ENCODE peak calls at places on chromosome 12, in five cellular contexts. Z is GM12865; F is stimulated activated CD8-positive, alpha-beta memory T cell treated with anti-CD3 and anti-CD28 coated beads, Interleukin-4, amount 100 ng/mL, for 4 hours; C is SK-N-SH; S is cardiac fibroblast. R is an unnamed sample.

GRCh38 chr12:46585854-46586621 is 213.5 kb upstream of the SLC38A2 start:
- DNase-seq in Z (peak; percentile 71), F (no peak), S (peak; percentile 84), C (no peak), R (peak; percentile 35)

GRCh38 chr12:123900898-123901376 is 71.7 kb downstream of the CCDC92 start:
- DNase-seq in F (no peak), C (no peak), S (no peak), Z (no peak), R (no peak)

GRCh38 chr12:131578828-131579227 is 132.1 kb upstream of the SFSWAP start:
- DNase-seq in S (no peak), Z (no peak), F (no peak), C (no peak), R (no peak)

GRCh38 chr12:46559311-46559710 is 186.7 kb upstream of the SLC38A2 start:
- DNase-seq in C (no peak), S (peak; percentile 37), F (no peak), Z (no peak), R (peak; percentile 96)

GRCh38 chr12:14367097-14367661 is 1.7 kb downstream of the ATF7IP start:
- DNase-seq in F (no peak), Z (peak; percentile 86), C (no peak), S (peak; percentile 74), R (peak; percentile 11)

GRCh38 chr12:68958337-68958736 is 25.4 kb upstream of the CPM start:
- DNase-seq in Z (peak; percentile 57), S (no peak), F (no peak), C (no peak), R (no peak)

GRCh38 chr12:42326466-42327226 is 679 bp downstream of the PPHLN1 start:
- DNase-seq in C (peak; percentile 32), S (peak; percentile 34), Z (peak; percentile 28), F (no peak), R (peak; percentile 17)

GRCh38 chr12:66119229-66119869 is 11.2 kb downstream of the LLPH start:
- DNase-seq in F (no peak), S (peak; percentile 33), C (no peak), Z (no peak), R (peak; percentile 37)

GRCh38 chr12:22529281-22530060 is 14.9 kb downstream of the C2CD5 start:
- DNase-seq in F (no peak), S (peak; percentile 71), Z (peak; percentile 29), C (peak; percentile 11), R (no peak)

GRCh38 chr12:27733052-27733656 is 22.5 kb downstream of the MRPS35 start:
- DNase-seq in F (no peak), Z (peak; percentile 56), S (peak; percentile 66), C (peak; percentile 55), R (peak; percentile 25)

GRCh38 chr12:105257321-105257728 is 21.4 kb upstream of the APPL2 start:
- DNase-seq in F (no peak), Z (no peak), C (no peak), S (peak; percentile 81), R (peak; percentile 56)

GRCh38 chr12:4595881-4596280 is 33.9 kb downstream of the DYRK4 start:
- DNase-seq in C (no peak), Z (no peak), S (no peak), F (no peak), R (no peak)

GRCh38 chr12:102169922-102170698 is 27.5 kb downstream of the PMCH start:
- DNase-seq in C (peak; percentile 24), Z (peak; percentile 59), S (peak; percentile 58), F (no peak), R (peak; percentile 12)

R was measured in fibroblast of gingiva.